ENCODE peak calls at places on chromosome 20, in five cellular contexts. L is HCT116, Q is testis, O is iPS DF 6.9, F is PC-3. E is an unnamed sample. For H3K9me3, the result is how much of the 10 kb centered on the place peaks cover.

GRCh38 chr20:4978050-4978918 is 23.0 kb downstream of the SLC23A2 start:
- DNase-seq in L (no peak), F (no peak), O (no peak), Q (no peak), E (no peak)

GRCh38 chr20:62368629-62369507 is 1.8 kb upstream of the LAMA5 start:
- DNase-seq in F (peak), L (no peak), Q (no peak), O (no peak), E (peak)

GRCh38 chr20:4483481-4483880 is 238.2 kb upstream of the PRND start:
- DNase-seq in Q (no peak), L (no peak), F (peak), O (no peak), E (no peak)

GRCh38 chr20:33803921-33804337 is 7.2 kb upstream of the CHMP4B start:
- DNase-seq in O (no peak), F (peak), Q (no peak), L (no peak), E (no peak)

GRCh38 chr20:1618954-1619550 is 757 bp downstream of the SIRPB1 start:
- DNase-seq in F (peak), Q (no peak), O (no peak), L (no peak), E (no peak)

GRCh38 chr20:3739926-3740599 is 7.6 kb downstream of the HSPA12B start:
- DNase-seq in Q (no peak), L (no peak), O (no peak), F (no peak), E (no peak)

GRCh38 chr20:50915424-50915823 is 15.8 kb downstream of the ADNP start:
- DNase-seq in Q (no peak), F (peak), L (no peak), O (no peak), E (no peak)

GRCh38 chr20:48489046-48489463 is 338.7 kb downstream of the PREX1 start:
- DNase-seq in F (no peak), L (no peak), O (no peak), Q (no peak), E (no peak)

GRCh38 chr20:62827323-62828050 is 10.6 kb downstream of the COL9A3 start:
- DNase-seq in L (no peak), F (no peak), Q (no peak), O (no peak), E (no peak)

GRCh38 chr20:32823078-32823477 is 3.3 kb downstream of the MAPRE1 start:
- DNase-seq in L (no peak), F (peak), Q (peak), O (no peak), E (peak)

GRCh38 chr20:5627463-5628050 is 122.6 kb upstream of the SHLD1 start:
- DNase-seq in Q (no peak), F (peak), O (no peak), L (no peak), E (no peak)

GRCh38 chr20:34976286-34976685 is 20.6 kb downstream of the MYH7B start:
- DNase-seq in L (no peak), O (no peak), Q (no peak), F (no peak), E (no peak)

GRCh38 chr20:31712564-31713311 is 9.9 kb downstream of the BCL2L1 start:
- DNase-seq in Q (peak), F (peak), L (peak), O (no peak), E (peak)

GRCh38 chr20:3730803-3731370 is 1.6 kb upstream of the HSPA12B start:
- DNase-seq in F (no peak), L (no peak), O (no peak), Q (no peak), E (no peak)

GRCh38 chr20:20498081-20498861 is 130.4 kb downstream of the INSM1 start:
- DNase-seq in L (no peak), F (peak), O (no peak), Q (no peak), E (no peak)

GRCh38 chr20:57400821-57401564 is 9.8 kb downstream of the RBM38 start:
- DNase-seq in O (no peak), F (no peak), Q (no peak), L (no peak), E (no peak)
- H3K4me3 ChIP-seq in O (no peak), F (no peak), Q (no peak), L (no peak), E (no peak)

DNA sequence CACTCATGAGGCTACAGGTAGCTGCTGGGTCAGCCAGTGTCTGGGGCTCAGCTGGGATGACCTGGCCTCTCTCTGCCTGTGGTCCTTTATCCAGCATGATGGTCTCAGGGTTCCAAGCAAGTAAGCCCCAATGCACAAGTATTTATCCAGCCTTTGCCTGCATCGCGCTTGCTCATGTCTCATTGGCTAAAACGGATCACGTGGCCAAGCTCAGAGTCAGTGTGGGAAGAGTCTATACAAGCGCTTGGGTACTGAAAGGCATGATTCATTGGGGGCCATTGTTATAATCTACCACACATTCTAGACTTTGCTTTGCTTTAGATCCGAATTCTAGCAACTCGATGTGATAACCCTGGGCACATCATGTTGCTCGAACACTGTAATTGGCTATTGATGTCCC is 48.3 kb downstream of the PPP1R16B start:
- DNase-seq in Q (peak), O (no peak), F (no peak), L (no peak), E (no peak)
- H3K27ac ChIP-seq in Q (no peak), O (no peak), F (no peak), L (no peak), E (no peak)

GRCh38 chr20:59688999-59689398 is 84.7 kb downstream of the PHACTR3 start:
- DNase-seq in F (no peak), O (no peak), Q (no peak), L (no peak), E (no peak)
- H3K9me3 ChIP-seq in F (under half), O (under half), Q (under half), L (under half), E (under half)

GRCh38 chr20:56788041-56788670 is 159.1 kb downstream of the TFAP2C start:
- DNase-seq in O (no peak), F (peak), Q (no peak), L (peak), E (peak)
- H3K4me3 ChIP-seq in O (no peak), F (peak), Q (no peak), L (no peak), E (no peak)

E was measured in SJSA1.